ENCODE peak calls at places on chromosomes 2 and 18, in eight cellular contexts. One of them, this sample, is unnamed. For H3K9me3, the result is how much of the 10 kb centered on the place peaks cover.

GRCh38 chr18:48940854-48941531 is 9.8 kb downstream of the SMAD7 start:
- DNase-seq in IMR-90: peak
- DNase-seq in vagina: no peak
- DNase-seq in adrenal gland: no peak
- DNase-seq in hepatocyte: no peak
- DNase-seq in thoracic aorta: no peak
- DNase-seq in CD4-positive, alpha-beta T cell: peak
- DNase-seq in psoas muscle: no peak
- DNase-seq in this sample: no peak

GRCh38 chr18:76457475-76457874 is 37.6 kb downstream of the ZNF516 start:
- DNase-seq in IMR-90: peak
- DNase-seq in vagina: peak
- DNase-seq in adrenal gland: no peak
- DNase-seq in hepatocyte: no peak
- DNase-seq in thoracic aorta: no peak
- DNase-seq in CD4-positive, alpha-beta T cell: no peak
- DNase-seq in psoas muscle: no peak
- DNase-seq in this sample: no peak

GRCh38 chr2:217657252-217657651 is 345.5 kb downstream of the TNS1 start:
- DNase-seq in IMR-90: no peak
- DNase-seq in vagina: no peak
- DNase-seq in adrenal gland: no peak
- DNase-seq in hepatocyte: no peak
- DNase-seq in thoracic aorta: no peak
- DNase-seq in CD4-positive, alpha-beta T cell: no peak
- DNase-seq in psoas muscle: no peak
- DNase-seq in this sample: no peak

GRCh38 chr18:32148185-32148870 is 41.5 kb upstream of the MEP1B start:
- DNase-seq in IMR-90: no peak
- DNase-seq in vagina: no peak
- DNase-seq in adrenal gland: no peak
- DNase-seq in hepatocyte: no peak
- DNase-seq in thoracic aorta: no peak
- DNase-seq in CD4-positive, alpha-beta T cell: no peak
- DNase-seq in psoas muscle: no peak
- DNase-seq in this sample: no peak

GRCh38 chr2:236166781-236167296 is 1.3 kb downstream of the GBX2 start:
- DNase-seq in IMR-90: no peak
- DNase-seq in vagina: no peak
- DNase-seq in adrenal gland: no peak
- DNase-seq in hepatocyte: no peak
- DNase-seq in thoracic aorta: no peak
- DNase-seq in CD4-positive, alpha-beta T cell: no peak
- DNase-seq in psoas muscle: no peak
- DNase-seq in this sample: no peak

GRCh38 chr18:32798209-32798960 is 25.6 kb upstream of the KLHL14 start:
- DNase-seq in IMR-90: no peak
- DNase-seq in vagina: no peak
- DNase-seq in adrenal gland: no peak
- DNase-seq in hepatocyte: no peak
- DNase-seq in thoracic aorta: no peak
- DNase-seq in CD4-positive, alpha-beta T cell: no peak
- DNase-seq in psoas muscle: no peak
- DNase-seq in this sample: no peak

GRCh38 chr2:136927156-136927555 is 161.8 kb downstream of the THSD7B start:
- DNase-seq in IMR-90: no peak
- DNase-seq in vagina: no peak
- DNase-seq in adrenal gland: no peak
- DNase-seq in hepatocyte: no peak
- DNase-seq in thoracic aorta: no peak
- DNase-seq in CD4-positive, alpha-beta T cell: no peak
- DNase-seq in psoas muscle: no peak
- DNase-seq in this sample: no peak

GRCh38 chr2:112031916-112032582 is 23.0 kb upstream of the TMEM87B start:
- DNase-seq in IMR-90: no peak
- DNase-seq in vagina: no peak
- DNase-seq in adrenal gland: peak
- DNase-seq in hepatocyte: no peak
- DNase-seq in thoracic aorta: no peak
- DNase-seq in CD4-positive, alpha-beta T cell: no peak
- DNase-seq in psoas muscle: no peak
- DNase-seq in this sample: peak

GRCh38 chr18:80070825-80071224 is 36.6 kb downstream of the RBFA start:
- DNase-seq in IMR-90: no peak
- DNase-seq in vagina: no peak
- DNase-seq in adrenal gland: no peak
- DNase-seq in hepatocyte: no peak
- DNase-seq in thoracic aorta: no peak
- DNase-seq in CD4-positive, alpha-beta T cell: no peak
- DNase-seq in psoas muscle: no peak
- DNase-seq in this sample: no peak

GRCh38 chr18:53799134-53799533 is 425.3 kb downstream of the MBD2 start:
- DNase-seq in IMR-90: no peak
- DNase-seq in vagina: no peak
- DNase-seq in adrenal gland: no peak
- DNase-seq in hepatocyte: no peak
- DNase-seq in thoracic aorta: no peak
- DNase-seq in CD4-positive, alpha-beta T cell: no peak
- DNase-seq in psoas muscle: no peak
- DNase-seq in this sample: no peak

GRCh38 chr2:97673187-97673914 is 3.8 kb downstream of the C2orf92 start:
- DNase-seq in IMR-90: peak
- DNase-seq in vagina: no peak
- DNase-seq in adrenal gland: no peak
- DNase-seq in hepatocyte: no peak
- DNase-seq in thoracic aorta: no peak
- DNase-seq in CD4-positive, alpha-beta T cell: no peak
- DNase-seq in psoas muscle: no peak
- DNase-seq in this sample: no peak

GRCh38 chr2:143263045-143263625 is 133.9 kb downstream of the ARHGAP15 start:
- DNase-seq in IMR-90: no peak
- DNase-seq in vagina: no peak
- DNase-seq in adrenal gland: no peak
- DNase-seq in hepatocyte: no peak
- DNase-seq in thoracic aorta: no peak
- DNase-seq in CD4-positive, alpha-beta T cell: no peak
- DNase-seq in psoas muscle: no peak
- DNase-seq in this sample: no peak

GRCh38 chr2:45743531-45744391 is 92.3 kb downstream of the PRKCE start:
- DNase-seq in IMR-90: peak
- DNase-seq in vagina: no peak
- DNase-seq in adrenal gland: peak
- DNase-seq in hepatocyte: peak
- DNase-seq in thoracic aorta: no peak
- DNase-seq in CD4-positive, alpha-beta T cell: no peak
- DNase-seq in psoas muscle: peak
- DNase-seq in this sample: no peak

DNA sequence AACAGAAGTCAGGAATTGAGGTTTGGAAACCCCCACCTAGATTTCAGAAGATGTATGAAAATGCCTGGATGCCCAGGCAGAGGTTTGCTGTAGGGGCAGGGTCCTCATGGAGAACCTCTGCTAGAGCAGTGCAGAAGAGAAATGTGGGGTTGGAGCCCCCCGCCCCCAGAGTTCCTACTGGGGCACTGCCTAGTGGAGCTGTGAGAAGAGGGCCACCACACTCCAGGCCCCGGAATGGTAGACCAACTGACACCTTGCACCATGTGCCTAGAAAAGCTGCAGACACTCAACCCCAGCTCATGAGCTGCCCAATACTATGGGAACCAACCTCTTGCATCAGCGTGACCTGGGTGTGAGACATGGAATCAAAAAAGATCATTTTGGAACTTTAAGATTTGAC is 967.0 kb upstream of the NRXN1 start:
- DNase-seq in IMR-90: no peak
- DNase-seq in vagina: no peak
- DNase-seq in adrenal gland: no peak
- DNase-seq in hepatocyte: no peak
- DNase-seq in thoracic aorta: no peak
- DNase-seq in CD4-positive, alpha-beta T cell: no peak
- DNase-seq in psoas muscle: no peak
- DNase-seq in this sample: no peak
- H3K9me3 ChIP-seq in IMR-90: under half
- H3K9me3 ChIP-seq in vagina: under half
- H3K9me3 ChIP-seq in adrenal gland: under half
- H3K9me3 ChIP-seq in hepatocyte: under half
- H3K9me3 ChIP-seq in thoracic aorta: under half
- H3K9me3 ChIP-seq in CD4-positive, alpha-beta T cell: under half
- H3K9me3 ChIP-seq in psoas muscle: under half
- H3K9me3 ChIP-seq in this sample: under half

DNA sequence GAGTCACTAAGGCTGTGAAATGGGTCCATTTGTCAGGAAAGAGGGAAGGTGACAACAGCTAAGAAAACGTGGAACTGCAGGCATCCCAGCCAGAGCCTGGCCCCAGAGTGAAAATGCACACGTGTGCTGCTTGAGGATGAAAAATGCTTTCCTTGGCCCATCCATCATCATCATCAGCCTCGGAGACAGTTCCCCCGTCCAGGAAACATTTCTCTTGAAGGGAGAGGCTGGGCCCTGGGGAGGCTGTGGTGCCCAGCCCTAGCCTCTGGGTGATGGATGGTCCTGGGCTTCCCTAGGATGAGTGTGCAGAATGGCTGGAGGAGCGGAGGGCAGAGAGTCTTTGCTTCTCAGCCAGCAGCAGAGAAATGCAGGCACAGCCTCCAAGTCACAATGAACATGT is 164.1 kb downstream of the RDH14 start:
- DNase-seq in IMR-90: no peak
- DNase-seq in vagina: no peak
- DNase-seq in adrenal gland: no peak
- DNase-seq in hepatocyte: no peak
- DNase-seq in thoracic aorta: no peak
- DNase-seq in CD4-positive, alpha-beta T cell: no peak
- DNase-seq in psoas muscle: peak
- DNase-seq in this sample: no peak
- H3K27ac ChIP-seq in IMR-90: no peak
- H3K27ac ChIP-seq in vagina: no peak
- H3K27ac ChIP-seq in adrenal gland: no peak
- H3K27ac ChIP-seq in hepatocyte: no peak
- H3K27ac ChIP-seq in thoracic aorta: no peak
- H3K27ac ChIP-seq in CD4-positive, alpha-beta T cell: no peak
- H3K27ac ChIP-seq in psoas muscle: no peak
- H3K27ac ChIP-seq in this sample: no peak

GRCh38 chr2:149743842-149744468 is 156.4 kb upstream of the MMADHC start:
- DNase-seq in IMR-90: peak
- DNase-seq in vagina: no peak
- DNase-seq in adrenal gland: no peak
- DNase-seq in hepatocyte: no peak
- DNase-seq in thoracic aorta: no peak
- DNase-seq in CD4-positive, alpha-beta T cell: no peak
- DNase-seq in psoas muscle: no peak
- DNase-seq in this sample: no peak
- TF ChIP-seq CTCF in IMR-90: peak
- TF ChIP-seq CTCF in vagina: no peak
- TF ChIP-seq CTCF in adrenal gland: no peak
- TF ChIP-seq CTCF in hepatocyte: no peak
- TF ChIP-seq CTCF in thoracic aorta: no peak
- TF ChIP-seq CTCF in CD4-positive, alpha-beta T cell: no peak
- TF ChIP-seq CTCF in psoas muscle: no peak
- TF ChIP-seq CTCF in this sample: no peak

GRCh38 chr2:46778516-46778915 is 137.1 kb downstream of the MCFD2 start:
- DNase-seq in IMR-90: no peak
- DNase-seq in vagina: no peak
- DNase-seq in adrenal gland: peak
- DNase-seq in hepatocyte: no peak
- DNase-seq in thoracic aorta: no peak
- DNase-seq in CD4-positive, alpha-beta T cell: no peak
- DNase-seq in psoas muscle: no peak
- DNase-seq in this sample: no peak

GRCh38 chr2:46774499-46775228 is 140.9 kb downstream of the MCFD2 start:
- DNase-seq in IMR-90: peak
- DNase-seq in vagina: no peak
- DNase-seq in adrenal gland: no peak
- DNase-seq in hepatocyte: no peak
- DNase-seq in thoracic aorta: no peak
- DNase-seq in CD4-positive, alpha-beta T cell: no peak
- DNase-seq in psoas muscle: no peak
- DNase-seq in this sample: no peak

GRCh38 chr2:46776687-46777327 is 138.8 kb downstream of the MCFD2 start:
- DNase-seq in IMR-90: peak
- DNase-seq in vagina: no peak
- DNase-seq in adrenal gland: peak
- DNase-seq in hepatocyte: peak
- DNase-seq in thoracic aorta: no peak
- DNase-seq in CD4-positive, alpha-beta T cell: peak
- DNase-seq in psoas muscle: no peak
- DNase-seq in this sample: peak

GRCh38 chr2:46772500-46772899 is 143.1 kb downstream of the MCFD2 start:
- DNase-seq in IMR-90: no peak
- DNase-seq in vagina: no peak
- DNase-seq in adrenal gland: no peak
- DNase-seq in hepatocyte: no peak
- DNase-seq in thoracic aorta: no peak
- DNase-seq in CD4-positive, alpha-beta T cell: no peak
- DNase-seq in psoas muscle: no peak
- DNase-seq in this sample: no peak

GRCh38 chr2:46775722-46776121 is 139.9 kb downstream of the MCFD2 start:
- DNase-seq in IMR-90: no peak
- DNase-seq in vagina: no peak
- DNase-seq in adrenal gland: no peak
- DNase-seq in hepatocyte: no peak
- DNase-seq in thoracic aorta: no peak
- DNase-seq in CD4-positive, alpha-beta T cell: no peak
- DNase-seq in psoas muscle: no peak
- DNase-seq in this sample: no peak
- H3K9me3 ChIP-seq in IMR-90: under half
- H3K9me3 ChIP-seq in vagina: under half
- H3K9me3 ChIP-seq in adrenal gland: under half
- H3K9me3 ChIP-seq in hepatocyte: under half
- H3K9me3 ChIP-seq in thoracic aorta: under half
- H3K9me3 ChIP-seq in CD4-positive, alpha-beta T cell: under half
- H3K9me3 ChIP-seq in psoas muscle: under half
- H3K9me3 ChIP-seq in this sample: under half

GRCh38 chr18:57738078-57738477 is 65.0 kb downstream of the ATP8B1 start:
- DNase-seq in IMR-90: no peak
- DNase-seq in vagina: peak
- DNase-seq in adrenal gland: peak
- DNase-seq in hepatocyte: no peak
- DNase-seq in thoracic aorta: no peak
- DNase-seq in CD4-positive, alpha-beta T cell: no peak
- DNase-seq in psoas muscle: no peak
- DNase-seq in this sample: no peak
- H3K27ac ChIP-seq in IMR-90: peak
- H3K27ac ChIP-seq in vagina: peak
- H3K27ac ChIP-seq in adrenal gland: no peak
- H3K27ac ChIP-seq in hepatocyte: peak
- H3K27ac ChIP-seq in thoracic aorta: peak
- H3K27ac ChIP-seq in CD4-positive, alpha-beta T cell: no peak
- H3K27ac ChIP-seq in psoas muscle: no peak
- H3K27ac ChIP-seq in this sample: no peak

GRCh38 chr2:67210430-67210829 is 186.7 kb upstream of the ETAA1 start:
- DNase-seq in IMR-90: no peak
- DNase-seq in vagina: no peak
- DNase-seq in adrenal gland: no peak
- DNase-seq in hepatocyte: no peak
- DNase-seq in thoracic aorta: no peak
- DNase-seq in CD4-positive, alpha-beta T cell: no peak
- DNase-seq in psoas muscle: no peak
- DNase-seq in this sample: no peak
- TF ChIP-seq CTCF in IMR-90: no peak
- TF ChIP-seq CTCF in vagina: no peak
- TF ChIP-seq CTCF in adrenal gland: no peak
- TF ChIP-seq CTCF in hepatocyte: no peak
- TF ChIP-seq CTCF in thoracic aorta: no peak
- TF ChIP-seq CTCF in CD4-positive, alpha-beta T cell: no peak
- TF ChIP-seq CTCF in psoas muscle: no peak
- TF ChIP-seq CTCF in this sample: no peak

This sample was measured in lower lobe of right lung.